ENCODE peak calls at places on chromosomes 7 and 10, in five cellular contexts. S, T, D, Q and K are unnamed samples.

GRCh38 chr10:109650228-109650627 is 273.1 kb downstream of the XPNPEP1 start:
- DNase-seq in Q (no peak), S (no peak), D (no peak), T (no peak), K (no peak)

GRCh38 chr10:100043344-100043743 is 33.6 kb upstream of the DNMBP start:
- DNase-seq in Q (no peak), S (no peak), D (no peak), T (no peak), K (no peak)

GRCh38 chr7:16114633-16115032 is 306.7 kb downstream of the CRPPA start:
- DNase-seq in T (no peak), D (no peak), Q (no peak), S (peak), K (no peak)

GRCh38 chr7:20435305-20435704 is 104.6 kb downstream of the ITGB8 start:
- DNase-seq in S (peak), Q (no peak), T (no peak), D (no peak), K (no peak)

GRCh38 chr10:6151087-6151977 is 51.4 kb upstream of the PFKFB3 start:
- DNase-seq in D (no peak), S (peak), T (peak), Q (no peak), K (peak)

GRCh38 chr10:35127289-35127891 is 744 bp downstream of the CREM start:
- DNase-seq in Q (no peak), S (peak), D (peak), T (peak), K (no peak)

GRCh38 chr7:46226860-46227259 is 305.8 kb upstream of the IGFBP3 start:
- DNase-seq in D (no peak), S (peak), Q (no peak), T (no peak), K (no peak)

GRCh38 chr10:31319602-31320178 is 674 bp downstream of the ZEB1 start:
- DNase-seq in S (no peak), Q (no peak), D (no peak), T (peak), K (peak)

GRCh38 chr10:65559369-65559768 is 1366.5 kb upstream of the LRRTM3 start:
- DNase-seq in T (no peak), S (no peak), D (no peak), Q (no peak), K (no peak)

GRCh38 chr7:4715385-4715770 is 33.3 kb downstream of the FOXK1 start:
- DNase-seq in T (no peak), Q (no peak), D (no peak), S (peak), K (no peak)

GRCh38 chr7:33773053-33773452 is 132.3 kb upstream of the BMPER start:
- DNase-seq in T (no peak), S (peak), D (no peak), Q (no peak), K (no peak)

GRCh38 chr7:67311901-67312300 is 315.3 kb downstream of the TYW1 start:
- DNase-seq in D (no peak), T (no peak), Q (no peak), S (peak), K (no peak)

GRCh38 chr10:130189466-130190064 is 53.4 kb downstream of the GLRX3 start:
- DNase-seq in Q (no peak), S (no peak), D (no peak), T (no peak), K (no peak)

GRCh38 chr7:44445986-44446671 is 44.3 kb downstream of the NUDCD3 start:
- DNase-seq in D (no peak), T (no peak), Q (no peak), S (no peak), K (no peak)

GRCh38 chr7:133315332-133316040 is 62.6 kb downstream of the EXOC4 start:
- DNase-seq in S (peak), D (no peak), Q (no peak), T (no peak), K (no peak)

GRCh38 chr7:81005254-81005653 is 86.4 kb upstream of the SEMA3C start:
- DNase-seq in Q (no peak), S (no peak), D (no peak), T (no peak), K (no peak)